ENCODE peak calls at places on chromosomes 6 and 20, in eight cellular contexts. E is GM23338; Q is cardiac muscle cell; I is stomach; V is Caco-2; O is body of pancreas; Z is prostate gland; N is CD4-positive, alpha-beta memory T cell. T is an unnamed sample.

GRCh38 chr6:105993769-105994521 is 92.2 kb upstream of the PRDM1 start:
- DNase-seq in E (peak; percentile 48), Q (peak; percentile 29), I (no peak), V (no peak), O (peak; percentile 34), Z (no peak), N (peak; percentile 74), T (no peak)

GRCh38 chr6:149153100-149153499 is 164.4 kb upstream of the TAB2 start:
- DNase-seq in E (no peak), Q (no peak), I (no peak), V (no peak), O (no peak), Z (no peak), N (no peak), T (no peak)

GRCh38 chr6:151434369-151434768 is 17.6 kb downstream of the RMND1 start:
- DNase-seq in E (no peak), Q (no peak), I (no peak), V (no peak), O (no peak), Z (no peak), N (no peak), T (no peak)

GRCh38 chr6:42764883-42765653 is 16.8 kb upstream of the BICRAL start:
- DNase-seq in E (no peak), Q (no peak), I (no peak), V (no peak), O (no peak), Z (no peak), N (no peak), T (no peak)

GRCh38 chr6:153130515-153131036 is 506 bp downstream of the RGS17 start:
- DNase-seq in E (peak; percentile 32), Q (no peak), I (no peak), V (no peak), O (no peak), Z (no peak), N (no peak), T (no peak)

GRCh38 chr6:87151786-87152527 is 3.4 kb upstream of the ZNF292 start:
- DNase-seq in E (peak; percentile 81), Q (peak; percentile 76), I (peak; percentile 69), V (peak; percentile 70), O (peak; percentile 53), Z (peak; percentile 43), N (peak; percentile 70), T (no peak)

GRCh38 chr6:25882066-25882496 is 8.0 kb upstream of the SLC17A3 start:
- DNase-seq in E (peak; percentile 93), Q (peak; percentile 19), I (peak; percentile 48), V (no peak), O (peak; percentile 10), Z (no peak), N (no peak), T (no peak)

GRCh38 chr6:28001351-28001750 is 44.3 kb downstream of the OR2B6 start:
- DNase-seq in E (no peak), Q (no peak), I (no peak), V (no peak), O (no peak), Z (no peak), N (no peak), T (no peak)

GRCh38 chr6:4732691-4733315 is 43.4 kb upstream of the CDYL start:
- DNase-seq in E (peak; percentile 55), Q (peak; percentile 87), I (peak; percentile 44), V (peak; percentile 56), O (peak; percentile 47), Z (no peak), N (no peak), T (no peak)

GRCh38 chr6:134739299-134740090 is 210.4 kb downstream of the ALDH8A1 start:
- DNase-seq in E (no peak), Q (peak; percentile 53), I (no peak), V (no peak), O (no peak), Z (no peak), N (no peak), T (no peak)

GRCh38 chr20:7608246-7608645 is 332.0 kb downstream of the HAO1 start:
- DNase-seq in E (peak; percentile 41), Q (peak; percentile 20), I (no peak), V (no peak), O (no peak), Z (no peak), N (no peak), T (no peak)

GRCh38 chr20:50855498-50856474 is 60.9 kb downstream of the BCAS4 start:
- DNase-seq in E (peak; percentile 66), Q (no peak), I (peak; percentile 50), V (peak; percentile 83), O (peak; percentile 71), Z (no peak), N (no peak), T (no peak)

GRCh38 chr6:43698584-43699349 is 11.2 kb upstream of the MRPS18A start:
- DNase-seq in E (peak; percentile 27), Q (peak; percentile 66), I (peak; percentile 85), V (no peak), O (peak; percentile 72), Z (no peak), N (no peak), T (no peak)

GRCh38 chr20:5535211-5535756 is 214.9 kb upstream of the SHLD1 start:
- DNase-seq in E (no peak), Q (peak; percentile 98), I (no peak), V (no peak), O (peak; percentile 44), Z (no peak), N (no peak), T (no peak)

GRCh38 chr20:51400051-51400926 is 142.2 kb downstream of the NFATC2 start:
- DNase-seq in E (no peak), Q (no peak), I (peak; percentile 32), V (no peak), O (peak; percentile 20), Z (no peak), N (peak; percentile 77), T (no peak)

GRCh38 chr20:22381812-22382416 is 202.5 kb downstream of the FOXA2 start:
- DNase-seq in E (no peak), Q (no peak), I (no peak), V (no peak), O (no peak), Z (no peak), N (no peak), T (no peak)

GRCh38 chr20:57611605-57612311 is 8.5 kb downstream of the ZBP1 start:
- DNase-seq in E (no peak), Q (no peak), I (no peak), V (peak; percentile 41), O (peak; percentile 46), Z (no peak), N (no peak), T (no peak)

GRCh38 chr6:166420351-166420750 is 37.6 kb upstream of the MPC1 start:
- DNase-seq in E (no peak), Q (peak; percentile 48), I (no peak), V (peak; percentile 58), O (no peak), Z (no peak), N (no peak), T (no peak)

GRCh38 chr20:17749979-17750721 is 50.4 kb downstream of the BANF2 start:
- DNase-seq in E (no peak), Q (peak; percentile 80), I (peak; percentile 29), V (no peak), O (peak; percentile 60), Z (no peak), N (no peak), T (no peak)

GRCh38 chr6:25181923-25182322 is 97.3 kb upstream of the CARMIL1 start:
- DNase-seq in E (no peak), Q (peak; percentile 16), I (no peak), V (no peak), O (no peak), Z (no peak), N (no peak), T (no peak)

GRCh38 chr6:122048570-122048969 is 350.9 kb upstream of the HSF2 start:
- DNase-seq in E (no peak), Q (no peak), I (no peak), V (no peak), O (no peak), Z (no peak), N (no peak), T (no peak)

GRCh38 chr6:26420607-26421235 is 18.6 kb downstream of the BTN3A1 start:
- DNase-seq in E (peak; percentile 81), Q (peak; percentile 52), I (no peak), V (no peak), O (peak; percentile 26), Z (no peak), N (peak; percentile 40), T (peak; percentile 16)

GRCh38 chr6:112247275-112247674 is 7.1 kb downstream of the LAMA4 start:
- DNase-seq in E (no peak), Q (no peak), I (no peak), V (no peak), O (no peak), Z (no peak), N (no peak), T (no peak)

DNA sequence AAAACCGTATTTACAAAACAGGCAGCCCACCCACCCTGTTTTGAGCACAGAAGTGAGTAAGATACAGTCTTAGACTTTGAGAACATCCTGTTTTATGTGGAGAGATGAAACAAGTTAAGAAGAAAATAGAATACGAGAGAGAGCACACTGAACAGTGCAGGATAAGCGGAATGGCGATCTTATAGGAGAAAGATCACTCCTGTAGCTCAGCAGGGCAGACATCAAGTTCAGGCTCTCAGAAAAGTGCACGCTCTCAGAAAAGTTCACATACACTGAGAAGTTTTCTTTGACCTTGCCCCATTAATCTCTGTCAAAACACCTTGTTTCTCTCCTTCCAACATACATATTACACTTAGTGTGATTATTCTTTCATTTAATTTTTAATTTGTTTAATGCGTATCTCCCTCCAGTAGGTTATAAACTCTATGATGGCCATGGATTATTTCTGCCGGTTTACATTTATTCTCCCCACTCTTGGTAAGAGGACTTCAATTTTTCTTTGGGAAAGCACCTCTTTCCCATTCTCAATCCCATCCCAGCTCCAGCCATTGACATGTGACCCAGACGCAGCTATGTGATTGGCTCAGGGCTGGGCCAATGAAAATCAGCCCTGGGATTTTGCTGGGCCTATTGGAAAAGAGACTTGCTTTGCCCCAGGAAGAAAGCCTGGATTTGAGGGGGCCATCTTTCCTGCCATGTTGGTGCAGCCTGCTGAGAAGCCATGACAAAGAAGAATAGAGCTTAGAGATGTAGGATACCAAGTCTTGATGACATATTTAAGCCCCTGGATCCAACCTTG is 16.2 kb downstream of the KCNB1 start:
- DNase-seq in E (peak; percentile 15), Q (no peak), I (no peak), V (no peak), O (no peak), Z (no peak), N (no peak), T (no peak)
- H3K36me3 ChIP-seq in E (no peaks in the 10 kb centered on the region), Q (no peaks in the 10 kb centered on the region), I (no peaks in the 10 kb centered on the region), V (no peaks in the 10 kb centered on the region), O (no peaks in the 10 kb centered on the region), Z (no peaks in the 10 kb centered on the region), N (no peaks in the 10 kb centered on the region), T (no peaks in the 10 kb centered on the region)

GRCh38 chr6:90973158-90973557 is 386.3 kb upstream of the MAP3K7 start:
- DNase-seq in E (no peak), Q (no peak), I (no peak), V (no peak), O (no peak), Z (no peak), N (no peak), T (no peak)
- H3K4me1 ChIP-seq in E (peaks cover 10% of the 10 kb centered on the region), Q (no peaks in the 10 kb centered on the region), I (no peaks in the 10 kb centered on the region), V (no peaks in the 10 kb centered on the region), O (no peaks in the 10 kb centered on the region), Z (no peaks in the 10 kb centered on the region), N (no peaks in the 10 kb centered on the region), T (no peaks in the 10 kb centered on the region)

GRCh38 chr6:60670036-60670435 is 1616.0 kb downstream of the KHDRBS2 start:
- DNase-seq in E (no peak), Q (no peak), I (no peak), V (no peak), O (no peak), Z (no peak), N (no peak), T (no peak)
- H3K36me3 ChIP-seq in E (peaks cover 9% of the 10 kb centered on the region), Q (no peaks in the 10 kb centered on the region), I (no peaks in the 10 kb centered on the region), V (no peaks in the 10 kb centered on the region), O (no peaks in the 10 kb centered on the region), Z (no peaks in the 10 kb centered on the region), N (no peaks in the 10 kb centered on the region), T (no peaks in the 10 kb centered on the region)

GRCh38 chr6:32655311-32655710 is 11.1 kb downstream of the HLA-DQB1 start:
- DNase-seq in E (no peak), Q (no peak), I (no peak), V (no peak), O (no peak), Z (no peak), N (no peak), T (no peak)
- H3K4me1 ChIP-seq in E (no peaks in the 10 kb centered on the region), Q (no peaks in the 10 kb centered on the region), I (no peaks in the 10 kb centered on the region), V (no peaks in the 10 kb centered on the region), O (no peaks in the 10 kb centered on the region), Z (no peaks in the 10 kb centered on the region), N (no peaks in the 10 kb centered on the region), T (no peaks in the 10 kb centered on the region)